ENCODE peak calls at places on chromosomes 7 and 10, in five cellular contexts. S is IMR-90; R is stimulated activated CD4-positive, alpha-beta T cell treated with anti-CD3 and anti-CD28 coated beads, Interleukin-4, amount 100 ng/mL, for 1 hour; K is CD4-positive, alpha-beta T cell; Y is colonic mucosa. A is an unnamed sample.
A peak's percentile ranks its signal among the peaks of the same experiment; 100 is the strongest.

GRCh38 chr7:81608748-81609382 is 161.0 kb downstream of the HGF start:
- DNase-seq in K (no peak), S (peak; percentile 84), R (no peak), Y (no peak), A (peak; percentile 82)

GRCh38 chr7:154892459-154892858 is 110.5 kb downstream of the PAXIP1 start:
- DNase-seq in S (no peak), K (no peak), Y (peak; percentile 27), R (no peak), A (no peak)

GRCh38 chr10:18164771-18165361 is 24.6 kb downstream of the CACNB2 start:
- DNase-seq in Y (no peak), S (peak; percentile 97), R (no peak), K (no peak), A (peak; percentile 98)

GRCh38 chr7:66146701-66147100 is 32.1 kb downstream of the CRCP start:
- DNase-seq in R (no peak), Y (no peak), S (peak; percentile 63), K (no peak), A (peak; percentile 94)

GRCh38 chr7:128387663-128388485 is 21.9 kb downstream of the IMPDH1 start:
- DNase-seq in R (peak; percentile 74), K (peak; percentile 48), S (peak; percentile 57), Y (peak; percentile 73), A (peak; percentile 79)

GRCh38 chr7:20596653-20597052 is 18.8 kb upstream of the ABCB5 start:
- DNase-seq in Y (no peak), R (no peak), S (peak; percentile 88), K (no peak), A (peak; percentile 91)

GRCh38 chr7:107505997-107506682 is 36.3 kb downstream of the GPR22 start:
- DNase-seq in K (no peak), R (no peak), Y (peak; percentile 81), S (peak; percentile 16), A (peak; percentile 3)

GRCh38 chr10:76954838-76955237 is 682.8 kb downstream of the KCNMA1 start:
- DNase-seq in K (no peak), Y (no peak), R (no peak), S (no peak), A (no peak)

GRCh38 chr7:151669762-151670161 is 150.1 kb upstream of the RHEB start:
- DNase-seq in R (no peak), S (no peak), Y (no peak), K (no peak), A (no peak)

GRCh38 chr7:105011771-105012502 is 2.1 kb upstream of the KMT2E start:
- DNase-seq in S (no peak), K (no peak), R (peak; percentile 30), Y (no peak), A (no peak)

GRCh38 chr7:20441886-20442505 is 111.3 kb downstream of the ITGB8 start:
- DNase-seq in R (no peak), Y (no peak), K (no peak), S (peak; percentile 13), A (no peak)

GRCh38 chr10:14717570-14717969 is 57.1 kb downstream of the FAM107B start:
- DNase-seq in K (no peak), Y (no peak), R (no peak), S (no peak), A (no peak)

GRCh38 chr7:63008366-63008765 is 990.3 kb upstream of the ZNF722 start:
- DNase-seq in R (no peak), S (no peak), Y (no peak), K (no peak), A (no peak)

GRCh38 chr7:32511791-32512190 is 16.5 kb downstream of the AVL9 start:
- DNase-seq in Y (no peak), S (peak; percentile 4), K (no peak), R (no peak), A (no peak)

GRCh38 chr10:89981891-89982290 is 280.5 kb downstream of the KIF20B start:
- DNase-seq in Y (no peak), K (no peak), S (no peak), R (no peak), A (peak; percentile 41)

GRCh38 chr10:113067516-113067915 is 117.5 kb downstream of the TCF7L2 start:
- DNase-seq in K (no peak), Y (no peak), R (no peak), S (no peak), A (no peak)

GRCh38 chr7:963236-964078 is 9.0 kb upstream of the ADAP1 start:
- DNase-seq in K (no peak), Y (no peak), S (no peak), R (no peak), A (no peak)

GRCh38 chr10:44195120-44196007 is 189.5 kb downstream of the CXCL12 start:
- DNase-seq in R (no peak), K (no peak), Y (peak; percentile 57), S (peak; percentile 94), A (peak; percentile 93)

GRCh38 chr7:156022483-156023459 is 210.5 kb upstream of the SHH start:
- DNase-seq in S (no peak), R (no peak), Y (no peak), K (no peak), A (no peak)

GRCh38 chr7:144676492-144676891 is 159.4 kb downstream of the TPK1 start:
- DNase-seq in K (no peak), S (no peak), Y (no peak), R (no peak), A (no peak)

GRCh38 chr10:43680035-43680434 is 31.4 kb upstream of the ZNF32 start:
- DNase-seq in S (peak; percentile 49), Y (no peak), K (no peak), R (no peak), A (peak; percentile 57)

GRCh38 chr7:20172736-20173334 is 44.3 kb downstream of the MACC1 start:
- DNase-seq in Y (peak; percentile 52), K (no peak), S (peak; percentile 40), R (peak; percentile 4), A (peak; percentile 66)

GRCh38 chr7:128309921-128310320 is 33.8 kb downstream of the RBM28 start:
- DNase-seq in R (no peak), K (no peak), S (no peak), Y (no peak), A (no peak)